ENCODE peak calls at places on chromosomes 13 and 19, in five cellular contexts. X is astrocyte of the cerebellum, Z is NCI-H1417 treated with DMSO at 0.1 percent for 48 hours, H is kidney epithelial cell, O is pulmonary artery endothelial cell. Q is an unnamed sample.

GRCh38 chr19:49975051-49975450 is 14.1 kb upstream of the SIGLEC11 start:
- DNase-seq in O (no peak), Z (no peak), X (no peak), H (no peak), Q (no peak)

GRCh38 chr19:11435833-11436313 is 438 bp downstream of the PRKCSH start:
- DNase-seq in Z (no peak), H (no peak), O (no peak), X (no peak), Q (no peak)

GRCh38 chr13:113647351-113648217 is 10.4 kb downstream of the ATP4B start:
- DNase-seq in Z (peak), H (peak), X (no peak), O (no peak), Q (peak)

GRCh38 chr13:74574964-74575728 is 440.9 kb upstream of the KLF12 start:
- DNase-seq in H (no peak), X (no peak), O (no peak), Z (no peak), Q (no peak)

GRCh38 chr19:3233116-3233515 is 8.7 kb downstream of the CELF5 start:
- DNase-seq in Z (no peak), X (no peak), H (no peak), O (no peak), Q (no peak)

GRCh38 chr13:110283661-110284516 is 23.1 kb downstream of the COL4A1 start:
- DNase-seq in Z (no peak), H (no peak), X (peak), O (no peak), Q (no peak)

GRCh38 chr13:51453308-51453958 is 597 bp upstream of the INTS6 start:
- DNase-seq in Z (no peak), X (no peak), H (no peak), O (no peak), Q (peak)

GRCh38 chr19:1496714-1497577 is 6.0 kb downstream of the REEP6 start:
- DNase-seq in Z (no peak), X (no peak), H (no peak), O (no peak), Q (no peak)

GRCh38 chr19:8340341-8341096 is 2.5 kb downstream of the KANK3 start:
- DNase-seq in O (peak), X (no peak), H (no peak), Z (no peak), Q (no peak)

GRCh38 chr19:18063463-18063862 is 23.3 kb downstream of the IL12RB1 start:
- DNase-seq in H (no peak), Z (no peak), X (no peak), O (no peak), Q (no peak)

GRCh38 chr13:107250626-107251025 is 682.7 kb upstream of the ARGLU1 start:
- DNase-seq in H (no peak), X (no peak), Z (no peak), O (no peak), Q (no peak)

GRCh38 chr19:40281381-40282208 is 3.5 kb downstream of the AKT2 start:
- DNase-seq in H (no peak), Z (no peak), O (no peak), X (no peak), Q (no peak)

GRCh38 chr13:54975676-54976075 is 1947.1 kb downstream of the OLFM4 start:
- DNase-seq in Z (no peak), H (no peak), X (no peak), O (no peak), Q (no peak)

GRCh38 chr19:45668342-45668871 is 386 bp downstream of the GIPR start:
- DNase-seq in O (no peak), Z (no peak), X (no peak), H (no peak), Q (no peak)

GRCh38 chr19:383922-384800 is 24.8 kb downstream of the C2CD4C start:
- DNase-seq in Z (no peak), X (no peak), H (no peak), O (no peak), Q (no peak)

GRCh38 chr13:30576528-30576927 is 41.2 kb upstream of the USPL1 start:
- DNase-seq in X (no peak), Z (no peak), O (no peak), H (no peak), Q (no peak)

GRCh38 chr13:103188688-103189326 is 122.6 kb upstream of the SLC10A2 start:
- DNase-seq in O (no peak), Z (peak), X (peak), H (no peak), Q (peak)

GRCh38 chr13:51614350-51614786 is 30.1 kb downstream of the WDFY2 start:
- DNase-seq in O (no peak), H (no peak), X (no peak), Z (peak), Q (peak)

GRCh38 chr13:50079278-50080157 is 64.3 kb downstream of the KCNRG start:
- DNase-seq in Z (no peak), H (no peak), O (no peak), X (no peak), Q (no peak)

GRCh38 chr13:59480398-59480797 is 683.3 kb downstream of the DIAPH3 start:
- DNase-seq in Z (no peak), X (no peak), H (no peak), O (no peak), Q (no peak)

GRCh38 chr19:45097776-45098520 is 5.0 kb downstream of the PPP1R37 start:
- DNase-seq in X (peak), Z (no peak), H (peak), O (peak), Q (no peak)

GRCh38 chr19:45716314-45717130 is 14.2 kb downstream of the FBXO46 start:
- DNase-seq in X (no peak), O (no peak), Z (no peak), H (no peak), Q (no peak)

GRCh38 chr19:44332145-44332544 is 24.3 kb downstream of the ZNF112 start:
- DNase-seq in X (no peak), H (no peak), Z (no peak), O (no peak), Q (no peak)

Q was measured in NCI-H1092.